ENCODE peak calls at places on chromosomes 4 and X, in six cellular contexts. N is spleen, A is GM23338, U is stomach, I is prostate gland, K is sigmoid colon. E is an unnamed sample.

GRCh38 chr4:5753766-5754528 is 42.9 kb downstream of the EVC start:
- DNase-seq in U (no peak), A (no peak), N (no peak), I (no peak), K (no peak), E (peak)

GRCh38 chr4:134762053-134762452 is 560.5 kb upstream of the PABPC4L start:
- DNase-seq in I (no peak), K (no peak), A (peak), U (no peak), N (no peak), E (no peak)

GRCh38 chr4:113040793-113041192 is 8.7 kb upstream of the ANK2 start:
- DNase-seq in N (no peak), K (no peak), I (no peak), U (no peak), A (no peak), E (no peak)

GRCh38 chr4:112099701-112100289 is 45.5 kb upstream of the FAM241A start:
- DNase-seq in A (peak), I (no peak), U (no peak), N (no peak), K (no peak), E (peak)

GRCh38 chr4:153773236-153773690 is 13.4 kb upstream of the RNF175 start:
- DNase-seq in A (peak), I (no peak), N (no peak), U (no peak), K (no peak), E (no peak)

GRCh38 chr4:109005523-109005922 is 242.7 kb upstream of the ETNPPL start:
- DNase-seq in U (no peak), K (no peak), A (no peak), N (no peak), I (no peak), E (no peak)

GRCh38 chrX:130702867-130703707 is 199.9 kb downstream of the ENOX2 start:
- DNase-seq in A (no peak), K (no peak), U (no peak), N (no peak), I (no peak), E (no peak)

GRCh38 chr4:24175707-24176106 is 285.9 kb upstream of the PPARGC1A start:
- DNase-seq in U (no peak), A (no peak), N (no peak), K (no peak), I (no peak), E (no peak)

GRCh38 chrX:22742174-22742573 is 257.6 kb upstream of the DDX53 start:
- DNase-seq in I (no peak), U (no peak), N (no peak), K (no peak), A (no peak), E (no peak)

GRCh38 chrX:129568349-129568748 is 28.3 kb downstream of the OCRL start:
- DNase-seq in K (no peak), U (no peak), A (no peak), I (no peak), N (no peak), E (no peak)

GRCh38 chr4:13567125-13567524 is 22.8 kb upstream of the NKX3-2 start:
- DNase-seq in K (no peak), A (no peak), U (no peak), I (no peak), N (no peak), E (no peak)

GRCh38 chr4:17722361-17722710 is 59.1 kb downstream of the FAM184B start:
- DNase-seq in I (no peak), K (no peak), U (no peak), A (no peak), N (no peak), E (no peak)

GRCh38 chr4:102625232-102625930 is 124.2 kb downstream of the NFKB1 start:
- DNase-seq in A (peak), U (peak), K (no peak), I (no peak), N (peak), E (no peak)

GRCh38 chr4:81135501-81135900 is 79.5 kb downstream of the PRKG2 start:
- DNase-seq in U (no peak), A (no peak), K (no peak), I (no peak), N (no peak), E (no peak)

GRCh38 chrX:125622899-125623298 is 303.2 kb downstream of the TEX13C start:
- DNase-seq in I (no peak), U (no peak), A (no peak), K (no peak), N (no peak), E (no peak)

GRCh38 chrX:17525762-17526555 is 151.0 kb downstream of the NHS start:
- DNase-seq in N (no peak), K (no peak), I (no peak), A (no peak), U (no peak), E (no peak)

GRCh38 chrX:82335772-82336171 is 1133.9 kb downstream of the SH3BGRL start:
- DNase-seq in N (no peak), A (no peak), U (no peak), I (peak), K (no peak), E (no peak)

GRCh38 chr4:16289872-16290554 is 63.7 kb upstream of the TAPT1 start:
- DNase-seq in N (no peak), I (no peak), A (peak), K (no peak), U (no peak), E (peak)

GRCh38 chrX:111100191-111100590 is 4.2 kb downstream of the PAK3 start:
- DNase-seq in N (peak), I (peak), A (peak), K (no peak), U (no peak), E (no peak)

GRCh38 chr4:74654230-74654681 is 140.1 kb downstream of the BTC start:
- DNase-seq in I (no peak), A (no peak), N (no peak), K (no peak), U (no peak), E (no peak)
- H3K27ac ChIP-seq in I (no peak), A (no peak), N (no peak), K (no peak), U (no peak), E (no peak)

GRCh38 chr4:1234296-1234695 is 14.6 kb downstream of the CTBP1 start:
- DNase-seq in I (no peak), A (peak), U (no peak), N (peak), K (peak), E (no peak)

GRCh38 chr4:1233641-1234277 is 15.2 kb downstream of the CTBP1 start:
- DNase-seq in I (no peak), N (peak), A (no peak), U (no peak), K (peak), E (no peak)

GRCh38 chr4:1231637-1232360 is 17.1 kb downstream of the CTBP1 start:
- DNase-seq in I (no peak), A (no peak), K (no peak), N (no peak), U (no peak), E (no peak)

GRCh38 chr4:1230971-1231636 is 17.8 kb downstream of the CTBP1 start:
- DNase-seq in K (no peak), I (no peak), A (no peak), U (no peak), N (no peak), E (no peak)

DNA sequence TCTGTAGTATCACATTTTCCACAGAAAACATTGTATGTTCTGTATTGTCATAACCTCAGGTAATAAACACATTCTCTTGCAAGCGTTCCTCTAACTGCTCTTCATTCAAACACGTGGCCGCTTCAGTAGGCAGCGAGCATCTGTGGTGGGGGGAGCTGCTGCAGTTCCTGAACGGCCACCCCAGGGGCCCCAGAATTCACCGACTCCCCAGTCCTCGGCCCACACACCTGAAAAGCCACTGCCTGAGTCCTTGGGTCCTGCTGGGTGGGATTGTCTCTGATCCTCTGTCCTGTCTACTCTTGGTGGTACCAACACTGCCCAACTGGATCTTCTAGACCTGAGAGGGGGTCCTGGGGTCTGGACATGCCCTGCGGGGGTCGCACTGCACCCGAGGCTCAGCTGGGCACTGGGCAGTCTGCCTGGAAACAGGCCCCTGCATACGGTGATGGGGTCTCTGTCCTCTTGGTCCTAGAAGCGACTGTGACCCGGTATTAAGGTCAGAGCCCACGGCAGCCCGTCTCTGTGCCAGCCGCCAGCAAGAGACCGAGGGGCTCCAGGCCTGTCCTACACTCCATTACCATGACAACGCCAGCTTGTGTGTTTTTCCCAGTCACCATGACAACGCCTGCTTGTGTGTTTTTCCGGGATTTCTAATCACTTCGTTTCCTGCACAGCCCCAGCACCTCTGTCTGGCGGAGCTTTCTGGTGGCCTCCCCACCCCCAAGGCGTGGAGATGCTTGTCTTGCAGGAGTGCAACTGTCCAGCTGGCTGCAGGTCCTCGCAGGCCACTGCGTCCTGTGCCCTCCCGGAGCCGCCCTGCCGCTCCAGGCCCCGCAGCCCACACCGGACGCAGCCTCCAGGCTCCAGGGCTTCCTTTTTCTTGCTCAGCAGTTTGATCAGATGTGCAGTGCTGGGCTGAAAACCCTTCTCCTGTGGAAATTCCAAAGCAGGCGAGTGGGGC is 16.0 kb downstream of the CTBP1 start:
- DNase-seq in U (no peak), N (peak), K (peak), A (peak), I (no peak), E (no peak)
- TF ChIP-seq POLR2AphosphoS5 in U (no peak), N (peak), K (no peak), A (no peak), I (no peak), E (no peak)

DNA sequence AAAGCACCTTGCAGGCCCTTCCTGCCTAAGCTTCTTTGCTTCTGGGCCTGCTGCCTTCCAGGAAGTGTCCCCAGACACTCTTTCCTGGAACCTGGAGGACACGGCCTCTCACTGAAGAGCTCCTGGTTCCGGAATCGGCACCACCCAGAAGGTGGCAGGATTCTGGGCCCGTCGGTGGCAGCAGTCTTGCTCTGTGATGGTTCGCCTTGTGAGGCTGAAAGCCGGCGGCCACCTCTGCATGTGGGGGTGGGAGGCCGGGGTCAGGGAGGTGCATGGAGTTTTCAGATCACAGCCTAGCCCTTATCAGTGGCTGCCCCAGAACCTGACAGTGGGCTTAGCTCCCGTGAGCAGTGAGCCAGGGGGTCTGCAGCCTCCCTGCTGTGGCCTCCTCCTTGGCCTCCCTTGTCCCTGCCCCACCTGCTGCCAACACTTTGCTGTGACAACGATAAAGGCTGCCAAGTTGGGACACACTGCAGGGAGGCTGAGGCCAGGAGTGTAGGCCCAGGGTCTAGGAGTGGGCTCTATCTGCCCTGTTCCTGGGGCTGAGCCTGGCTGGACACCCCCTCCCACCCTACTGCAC is 30.8 kb upstream of the GPR78 start:
- DNase-seq in U (no peak), K (no peak), N (peak), A (no peak), I (no peak), E (no peak)
- H3K27ac ChIP-seq in U (no peak), K (no peak), N (no peak), A (no peak), I (no peak), E (no peak)

GRCh38 chr4:80079255-80079923 is 6.4 kb upstream of the ANTXR2 start:
- DNase-seq in U (no peak), A (no peak), I (no peak), K (no peak), N (peak), E (no peak)
- TF ChIP-seq POLR2AphosphoS5 in U (no peak), A (no peak), I (no peak), K (no peak), N (no peak), E (no peak)

DNA sequence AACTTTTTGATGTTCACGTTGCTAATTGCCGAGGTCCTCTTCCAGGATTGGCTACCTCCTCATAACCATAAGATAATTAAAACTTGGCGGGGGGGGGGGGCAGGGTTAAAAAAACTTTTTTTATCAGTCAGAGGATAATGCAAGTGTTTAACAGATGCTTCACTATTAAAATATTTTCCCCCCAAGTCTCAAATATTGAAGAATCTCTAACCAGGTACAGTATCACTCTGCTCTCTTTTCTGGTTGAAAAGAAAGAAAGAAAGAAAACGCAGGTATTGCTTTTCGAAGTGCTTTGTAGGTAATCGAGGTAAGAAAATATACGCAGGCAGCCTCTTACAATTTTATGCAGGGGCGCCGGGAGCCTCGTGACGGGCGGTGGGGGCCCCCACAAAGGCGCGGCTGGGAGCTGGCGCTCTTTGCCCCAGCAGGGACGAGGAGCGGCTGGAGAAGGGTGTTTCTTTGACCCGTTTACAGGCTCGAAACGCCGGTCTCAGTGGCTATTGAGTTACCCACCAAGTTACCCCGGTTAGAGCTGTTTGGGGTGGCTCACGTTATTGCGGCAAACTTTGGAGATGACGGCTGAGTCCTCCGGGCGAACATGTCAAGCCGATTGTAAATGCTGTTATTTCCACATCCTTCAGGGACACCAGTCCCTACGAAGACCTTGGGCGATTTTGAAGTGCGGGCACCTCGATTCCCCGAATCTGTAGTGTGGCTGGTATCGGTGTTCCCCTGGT is 465 bp upstream of the HAND2 start:
- DNase-seq in K (peak), N (no peak), A (peak), I (no peak), U (no peak), E (no peak)
- H3K27ac ChIP-seq in K (peak), N (no peak), A (no peak), I (no peak), U (peak), E (no peak)

GRCh38 chrX:153948002-153948466 is 3.6 kb upstream of the RENBP start:
- DNase-seq in I (no peak), U (no peak), A (no peak), K (no peak), N (no peak), E (no peak)

GRCh38 chrX:153944800-153945150 is 332 bp upstream of the RENBP start:
- DNase-seq in A (no peak), N (no peak), U (no peak), I (no peak), K (no peak), E (no peak)

GRCh38 chrX:153944140-153944799 is at the start of gene RENBP:
- DNase-seq in N (peak), K (no peak), I (no peak), A (peak), U (peak), E (no peak)

GRCh38 chrX:153946910-153947769 is 2.7 kb upstream of the RENBP start:
- DNase-seq in N (peak), K (peak), I (no peak), U (peak), A (peak), E (no peak)

DNA sequence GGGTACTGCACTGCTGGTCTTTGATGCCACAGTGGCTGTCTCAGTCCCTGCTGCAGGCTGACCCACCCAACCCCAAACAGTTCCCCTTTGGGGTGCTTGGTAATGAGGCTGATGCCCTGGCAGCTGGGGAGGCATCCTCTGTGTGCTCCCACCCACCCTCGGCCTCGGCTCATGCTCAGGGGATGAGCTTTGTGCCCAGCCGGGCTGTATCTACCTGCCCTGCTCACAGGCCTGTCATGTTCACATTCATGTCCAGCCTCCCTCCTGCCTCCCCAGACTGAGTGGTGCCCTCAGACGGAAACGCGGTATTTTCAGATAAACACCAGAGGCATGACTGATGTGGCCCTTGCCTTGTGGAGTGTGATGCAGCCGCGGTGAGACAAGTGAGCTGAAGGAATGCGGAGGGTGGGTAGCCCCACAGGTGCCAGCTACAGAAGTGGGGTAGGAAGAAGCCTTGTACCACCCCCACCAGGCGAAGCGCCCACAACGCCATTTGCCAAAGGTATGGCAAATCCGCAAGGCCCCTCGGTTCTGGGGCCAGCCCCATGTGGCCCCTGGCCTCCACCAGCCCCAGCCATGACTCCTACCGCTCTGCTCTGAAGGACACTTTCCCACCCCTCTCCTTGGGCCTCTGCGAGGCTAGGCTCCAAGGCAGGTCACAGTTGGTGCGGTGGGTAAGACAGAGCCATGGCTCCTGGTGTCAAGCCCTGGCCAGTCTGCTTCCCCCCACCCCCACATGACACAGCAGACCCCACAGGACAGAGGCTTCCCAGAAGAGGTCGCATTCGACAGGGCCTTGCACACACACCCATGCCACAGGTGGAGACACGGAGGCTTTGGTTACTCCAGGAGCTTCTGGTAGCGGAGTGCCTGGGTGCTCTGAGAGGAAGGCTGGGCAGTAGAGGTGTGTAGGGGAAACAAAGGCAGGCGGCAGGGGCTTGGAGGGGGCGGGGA is 1.8 kb upstream of the RENBP start:
- DNase-seq in I (no peak), N (no peak), A (no peak), K (no peak), U (no peak), E (no peak)
- TF ChIP-seq POLR2AphosphoS5 in I (no peak), N (no peak), A (no peak), K (no peak), U (no peak), E (peak)

GRCh38 chr4:122331195-122331594 is 47.6 kb upstream of the ADAD1 start:
- DNase-seq in A (no peak), K (no peak), I (peak), N (no peak), U (no peak), E (no peak)
- H3K27ac ChIP-seq in A (no peak), K (no peak), I (no peak), N (no peak), U (no peak), E (no peak)

DNA sequence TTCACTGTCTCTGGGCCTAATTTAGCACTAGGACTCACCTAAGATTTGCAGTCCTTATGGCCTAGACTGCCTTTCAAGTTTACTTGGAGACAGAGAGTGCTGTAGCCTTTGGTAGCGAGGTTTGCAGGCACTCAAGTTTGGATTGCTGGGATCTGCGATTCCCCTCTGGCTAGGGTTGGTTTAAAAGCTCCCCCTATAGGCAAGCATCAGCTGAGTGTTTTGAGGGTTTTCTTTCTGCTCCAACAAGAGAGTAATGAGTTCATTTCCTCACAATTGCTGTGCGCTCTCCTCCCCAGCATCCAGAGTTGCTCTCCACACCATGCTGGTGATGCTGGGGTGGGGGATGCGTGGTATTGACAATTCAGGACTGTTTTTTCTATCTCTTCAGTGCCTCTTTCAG is 206.9 kb downstream of the GLUD2 start:
- DNase-seq in A (peak), U (no peak), I (no peak), K (no peak), N (no peak), E (no peak)
- TF ChIP-seq POLR2AphosphoS5 in A (no peak), U (no peak), I (no peak), K (no peak), N (no peak), E (no peak)